ENCODE peak calls at places on chromosomes 12 and 14, in four cellular contexts. D is SK-N-SH; A is right lobe of liver; F is CD8-positive, alpha-beta memory T cell. X is an unnamed sample. For H3K9me3, H3K27me3 and H3K4me1, the result is how much of the 10 kb centered on the place peaks cover.

GRCh38 chr12:47302111-47302597 is 222.4 kb upstream of the AMIGO2 start:
- DNase-seq in D (no peak), A (no peak), F (no peak), X (no peak)

GRCh38 chr12:116595672-116596071 is 36.5 kb downstream of the MAP1LC3B2 start:
- DNase-seq in D (no peak), A (no peak), F (no peak), X (no peak)

GRCh38 chr12:93921511-93921910 is 226.9 kb upstream of the PLXNC1 start:
- DNase-seq in D (no peak), A (no peak), F (no peak), X (no peak)

GRCh38 chr12:28024231-28024995 is 51.9 kb upstream of the PTHLH start:
- DNase-seq in D (no peak), A (no peak), F (no peak), X (no peak)

GRCh38 chr14:98953544-98954346 is 318.3 kb downstream of the BCL11B start:
- DNase-seq in D (no peak), A (peak), F (no peak), X (peak)

GRCh38 chr12:112930350-112930749 is 7.9 kb upstream of the OAS3 start:
- DNase-seq in D (no peak), A (no peak), F (no peak), X (no peak)

GRCh38 chr12:119024226-119024810 is 43.0 kb downstream of the SRRM4 start:
- DNase-seq in D (peak), A (no peak), F (no peak), X (no peak)

GRCh38 chr14:73878436-73878835 is 8.2 kb upstream of the ZNF410 start:
- DNase-seq in D (no peak), A (no peak), F (no peak), X (no peak)

GRCh38 chr14:34081576-34082136 is 130.8 kb upstream of the EGLN3 start:
- DNase-seq in D (no peak), A (no peak), F (no peak), X (no peak)

GRCh38 chr12:131018221-131018620 is 64.5 kb downstream of the ADGRD1 start:
- DNase-seq in D (no peak), A (no peak), F (no peak), X (no peak)
- H3K9me3 ChIP-seq in D (under half), A (under half), F (under half), X (under half)

GRCh38 chr12:77344651-77345050 is 279.3 kb upstream of the E2F7 start:
- DNase-seq in D (no peak), A (no peak), F (no peak), X (no peak)
- H3K27me3 ChIP-seq in D (under half), A (under half), F (under half), X (under half)

DNA sequence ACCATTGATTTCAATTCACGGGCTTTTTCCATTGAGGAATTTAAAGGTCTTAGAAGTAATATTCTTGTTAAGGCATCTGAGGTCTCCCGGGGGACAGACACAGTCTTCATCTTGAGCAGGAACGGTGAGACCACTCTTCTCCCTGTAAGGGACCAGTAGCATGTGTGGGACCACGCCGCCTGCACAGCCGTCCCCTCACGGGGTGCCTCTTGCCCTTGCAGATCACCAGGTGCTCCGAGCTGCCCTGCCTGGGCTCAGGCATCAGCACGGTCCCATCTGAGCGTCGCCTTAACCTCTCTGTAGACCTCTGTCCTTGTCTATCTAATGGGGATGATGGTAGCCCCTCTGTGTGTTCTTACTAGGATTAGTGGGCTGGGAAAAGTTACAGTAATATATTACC is 74.1 kb downstream of the PPP2R5C start:
- DNase-seq in D (no peak), A (no peak), F (no peak), X (no peak)
- H3K4me1 ChIP-seq in D (under half), A (under half), F (half or more), X (under half)

GRCh38 chr14:64944861-64945260 is 2.3 kb upstream of the GPX2 start:
- DNase-seq in D (no peak), A (no peak), F (no peak), X (no peak)
- H3K9me3 ChIP-seq in D (under half), A (under half), F (under half), X (under half)

GRCh38 chr12:125203145-125203765 is 138.0 kb downstream of the AACS start:
- DNase-seq in D (no peak), A (no peak), F (no peak), X (no peak)
- H3K27me3 ChIP-seq in D (under half), A (under half), F (under half), X (under half)

GRCh38 chr12:106088246-106089200 is 50.2 kb downstream of the NUAK1 start:
- DNase-seq in D (no peak), A (no peak), F (no peak), X (no peak)

GRCh38 chr12:106084759-106085158 is 54.0 kb downstream of the NUAK1 start:
- DNase-seq in D (no peak), A (no peak), F (no peak), X (no peak)

GRCh38 chr12:106084048-106084671 is 54.6 kb downstream of the NUAK1 start:
- DNase-seq in D (no peak), A (no peak), F (no peak), X (no peak)

GRCh38 chr12:106085213-106085612 is 53.5 kb downstream of the NUAK1 start:
- DNase-seq in D (no peak), A (no peak), F (no peak), X (no peak)

DNA sequence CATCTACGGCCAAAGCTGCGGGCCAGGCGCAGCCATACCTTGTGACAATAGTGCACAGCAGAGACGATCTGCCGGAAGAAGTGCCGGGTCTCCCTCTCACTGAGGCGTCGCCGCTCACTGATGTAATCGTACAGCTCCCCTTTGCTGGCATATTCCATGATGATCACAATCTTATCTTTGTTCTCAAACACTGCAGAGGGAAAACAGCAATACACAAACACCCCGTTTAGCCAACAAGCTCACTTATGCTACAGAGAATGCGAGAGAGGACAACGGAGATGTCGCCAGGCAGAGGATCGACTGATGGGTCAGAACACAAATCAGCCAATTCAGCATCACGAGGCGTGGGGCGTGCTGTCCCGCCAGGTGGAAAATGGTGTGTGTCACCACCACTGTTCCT is 52.1 kb downstream of the NUAK1 start:
- DNase-seq in D (no peak), A (no peak), F (no peak), X (no peak)
- H3K4me1 ChIP-seq in D (under half), A (under half), F (under half), X (half or more)

X was measured in thoracic aorta.